ENCODE peak calls at places on chromosomes 5 and 9, in ten cellular contexts. J, B, T, I, L, Q, N, C, F and A are unnamed samples.

GRCh38 chr9:87878930-87879603 is 3.6 kb upstream of the SPATA31E1 start:
- DNase-seq in J (no peak), B (peak), T (no peak), I (peak), L (peak), Q (peak), N (no peak), C (no peak), F (no peak), A (peak)

GRCh38 chr9:91060520-91061343 is 259.1 kb downstream of the SYK start:
- DNase-seq in J (no peak), B (peak), T (no peak), I (peak), L (peak), Q (peak), N (no peak), C (no peak), F (peak), A (peak)

GRCh38 chr9:34190996-34191892 is 12.4 kb downstream of the UBAP1 start:
- DNase-seq in J (no peak), B (no peak), T (no peak), I (no peak), L (peak), Q (peak), N (peak), C (no peak), F (no peak), A (peak)

GRCh38 chr9:6243746-6244145 is 28.1 kb downstream of the IL33 start:
- DNase-seq in J (no peak), B (peak), T (no peak), I (no peak), L (peak), Q (peak), N (no peak), C (peak), F (peak), A (peak)

GRCh38 chr9:83955985-83956287 is 24.1 kb downstream of the HNRNPK start:
- DNase-seq in J (no peak), B (no peak), T (no peak), I (no peak), L (no peak), Q (no peak), N (no peak), C (peak), F (no peak), A (no peak)

GRCh38 chr5:51226420-51226735 is 156.9 kb upstream of the ISL1 start:
- DNase-seq in J (no peak), B (no peak), T (no peak), I (no peak), L (peak), Q (no peak), N (peak), C (no peak), F (peak), A (no peak)

GRCh38 chr9:7816021-7816420 is 16.4 kb upstream of the DMAC1 start:
- DNase-seq in J (no peak), B (no peak), T (no peak), I (no peak), L (no peak), Q (no peak), N (no peak), C (no peak), F (no peak), A (no peak)

GRCh38 chr5:150428106-150428876 is 15.6 kb upstream of the CD74 start:
- DNase-seq in J (no peak), B (peak), T (no peak), I (no peak), L (no peak), Q (peak), N (no peak), C (no peak), F (no peak), A (no peak)

GRCh38 chr5:142215915-142216681 is 107.5 kb downstream of the NDFIP1 start:
- DNase-seq in J (no peak), B (peak), T (no peak), I (peak), L (peak), Q (peak), N (no peak), C (no peak), F (peak), A (peak)

GRCh38 chr9:100216178-100216787 is 117.2 kb downstream of the INVS start:
- DNase-seq in J (peak), B (no peak), T (peak), I (no peak), L (peak), Q (peak), N (peak), C (peak), F (peak), A (peak)

GRCh38 chr9:104850771-104851170 is 77.2 kb downstream of the ABCA1 start:
- DNase-seq in J (no peak), B (no peak), T (no peak), I (peak), L (no peak), Q (no peak), N (no peak), C (no peak), F (no peak), A (no peak)

GRCh38 chr9:17627641-17628040 is 48.8 kb downstream of the SH3GL2 start:
- DNase-seq in J (no peak), B (no peak), T (no peak), I (no peak), L (no peak), Q (peak), N (no peak), C (no peak), F (no peak), A (peak)

GRCh38 chr5:90709323-90710148 is 150.9 kb downstream of the ADGRV1 start:
- DNase-seq in J (no peak), B (no peak), T (no peak), I (peak), L (peak), Q (peak), N (peak), C (peak), F (peak), A (peak)

GRCh38 chr9:76604171-76604570 is 145.2 kb downstream of the GCNT1 start:
- DNase-seq in J (no peak), B (no peak), T (no peak), I (no peak), L (no peak), Q (no peak), N (no peak), C (no peak), F (no peak), A (no peak)

GRCh38 chr5:59279979-59280378 is 613.5 kb downstream of the PDE4D start:
- DNase-seq in J (no peak), B (no peak), T (no peak), I (no peak), L (no peak), Q (no peak), N (no peak), C (no peak), F (no peak), A (no peak)

GRCh38 chr5:135553688-135554462 is 18.1 kb upstream of the NEUROG1 start:
- DNase-seq in J (no peak), B (peak), T (no peak), I (no peak), L (peak), Q (no peak), N (peak), C (no peak), F (peak), A (no peak)

GRCh38 chr5:57036621-57037160 is 84.8 kb upstream of the MIER3 start:
- DNase-seq in J (no peak), B (no peak), T (no peak), I (peak), L (peak), Q (no peak), N (no peak), C (no peak), F (no peak), A (no peak)

GRCh38 chr5:173689171-173689676 is 72.8 kb upstream of the BOD1 start:
- DNase-seq in J (no peak), B (no peak), T (no peak), I (no peak), L (no peak), Q (no peak), N (peak), C (no peak), F (no peak), A (no peak)

GRCh38 chr9:127277099-127277498 is 12.5 kb downstream of the GARNL3 start:
- DNase-seq in J (no peak), B (no peak), T (no peak), I (no peak), L (no peak), Q (no peak), N (no peak), C (peak), F (no peak), A (no peak)

GRCh38 chr5:58674070-58674469 is 91.2 kb downstream of the RAB3C start:
- DNase-seq in J (no peak), B (no peak), T (no peak), I (no peak), L (no peak), Q (no peak), N (no peak), C (no peak), F (no peak), A (no peak)

GRCh38 chr9:88682431-88682831 is 147.5 kb downstream of the NXNL2 start:
- DNase-seq in J (no peak), B (peak), T (no peak), I (no peak), L (no peak), Q (no peak), N (no peak), C (no peak), F (no peak), A (peak)

GRCh38 chr5:76964018-76964417 is 11.2 kb downstream of the CRHBP start:
- DNase-seq in J (no peak), B (no peak), T (no peak), I (no peak), L (no peak), Q (no peak), N (no peak), C (no peak), F (no peak), A (no peak)

GRCh38 chr5:126376443-126376842 is 46.8 kb upstream of the GRAMD2B start:
- DNase-seq in J (no peak), B (peak), T (no peak), I (no peak), L (no peak), Q (no peak), N (no peak), C (no peak), F (no peak), A (no peak)

GRCh38 chr5:97151370-97151769 is 9.0 kb upstream of the LIX1 start:
- DNase-seq in J (no peak), B (no peak), T (no peak), I (no peak), L (no peak), Q (no peak), N (no peak), C (no peak), F (no peak), A (no peak)

GRCh38 chr9:34991833-34992375 is 2.4 kb downstream of the DNAJB5 start:
- DNase-seq in J (no peak), B (peak), T (no peak), I (no peak), L (no peak), Q (peak), N (peak), C (peak), F (peak), A (no peak)

GRCh38 chr5:169801781-169802180 is 164.7 kb downstream of the DOCK2 start:
- DNase-seq in J (no peak), B (no peak), T (no peak), I (no peak), L (peak), Q (peak), N (no peak), C (no peak), F (no peak), A (peak)